ENCODE peak calls at places on chromosomes 11 and 22, in eight cellular contexts. M is GM13977, I is cardiac septum, S is B cell, W is fibroblast of mammary gland, R is breast epithelium, V is transverse colon, E is RPMI8226. F is an unnamed sample.

GRCh38 chr11:22069844-22070243 is 123.0 kb upstream of the ANO5 start:
- DNase-seq in M (no peak), I (no peak), S (no peak), W (no peak), R (no peak), V (no peak), E (no peak), F (no peak)

GRCh38 chr22:25067851-25068421 is 115.4 kb downstream of the KIAA1671 start:
- DNase-seq in M (no peak), I (no peak), S (no peak), W (no peak), R (no peak), V (peak), E (no peak), F (no peak)

GRCh38 chr11:74670171-74670570 is 61.1 kb downstream of the CHRDL2 start:
- DNase-seq in M (no peak), I (no peak), S (no peak), W (no peak), R (no peak), V (no peak), E (no peak), F (no peak)

GRCh38 chr11:36501236-36501635 is 8.8 kb downstream of the TRAF6 start:
- DNase-seq in M (no peak), I (no peak), S (no peak), W (no peak), R (no peak), V (no peak), E (no peak), F (no peak)

GRCh38 chr11:124405611-124406010 is 6.8 kb upstream of the OR8B3 start:
- DNase-seq in M (no peak), I (no peak), S (no peak), W (no peak), R (no peak), V (no peak), E (no peak), F (no peak)

GRCh38 chr11:1573847-1574255 is 1.8 kb upstream of the DUSP8 start:
- DNase-seq in M (peak), I (no peak), S (no peak), W (no peak), R (no peak), V (peak), E (peak), F (no peak)

GRCh38 chr11:47858169-47858543 is 10.0 kb upstream of the NUP160 start:
- DNase-seq in M (no peak), I (no peak), S (no peak), W (peak), R (no peak), V (no peak), E (peak), F (peak)

GRCh38 chr11:13336246-13336873 is 58.8 kb downstream of the BMAL1 start:
- DNase-seq in M (no peak), I (no peak), S (no peak), W (no peak), R (no peak), V (no peak), E (no peak), F (peak)

GRCh38 chr11:69234171-69234570 is 59.8 kb upstream of the MYEOV start:
- DNase-seq in M (no peak), I (no peak), S (no peak), W (no peak), R (peak), V (no peak), E (no peak), F (no peak)

GRCh38 chr11:79078999-79079398 is 361.8 kb downstream of the TENM4 start:
- DNase-seq in M (no peak), I (peak), S (no peak), W (no peak), R (no peak), V (no peak), E (no peak), F (no peak)

GRCh38 chr11:69425895-69426544 is 55.4 kb upstream of the LINC01488 start:
- DNase-seq in M (no peak), I (peak), S (no peak), W (no peak), R (no peak), V (no peak), E (no peak), F (no peak)

GRCh38 chr11:86476109-86476861 is 101.6 kb downstream of the CCDC81 start:
- DNase-seq in M (no peak), I (no peak), S (no peak), W (peak), R (no peak), V (peak), E (no peak), F (no peak)

GRCh38 chr22:18031670-18032454 is 7.5 kb upstream of the MICAL3 start:
- DNase-seq in M (no peak), I (no peak), S (no peak), W (peak), R (no peak), V (no peak), E (no peak), F (peak)

GRCh38 chr22:32584650-32585049 is 110.0 kb downstream of the FBXO7 start:
- DNase-seq in M (no peak), I (no peak), S (no peak), W (peak), R (no peak), V (no peak), E (no peak), F (peak)

GRCh38 chr11:119538748-119539147 is 115.8 kb upstream of the THY1 start:
- DNase-seq in M (no peak), I (no peak), S (no peak), W (peak), R (no peak), V (no peak), E (no peak), F (no peak)

GRCh38 chr11:68610452-68611116 is 73.8 kb upstream of the GAL start:
- DNase-seq in M (no peak), I (no peak), S (no peak), W (peak), R (no peak), V (no peak), E (no peak), F (peak)

GRCh38 chr22:45968751-45969413 is 8.1 kb downstream of the WNT7B start:
- DNase-seq in M (no peak), I (no peak), S (peak), W (peak), R (no peak), V (no peak), E (no peak), F (peak)

GRCh38 chr11:7974668-7975067 is 9.4 kb upstream of the NLRP10 start:
- DNase-seq in M (no peak), I (no peak), S (no peak), W (no peak), R (no peak), V (no peak), E (no peak), F (no peak)

GRCh38 chr11:85685820-85686459 is at the start of gene CCDC89:
- DNase-seq in M (no peak), I (peak), S (no peak), W (peak), R (no peak), V (peak), E (peak), F (peak)

F was measured in HFFc6.